ENCODE peak calls at places on chromosomes 12 and 14, in four cellular contexts. V is A172, C is tibial artery, S is GM19239. J is an unnamed sample.

GRCh38 chr14:22319526-22320352 is 269.3 kb downstream of the DAD1 start:
- DNase-seq in C (peak; percentile 70), V (peak; percentile 11), S (peak; percentile 9), J (peak; percentile 48)

GRCh38 chr14:98906123-98906995 is 365.6 kb downstream of the BCL11B start:
- DNase-seq in C (no peak), S (no peak), V (no peak), J (peak; percentile 4)

GRCh38 chr12:2336409-2336829 is 283.6 kb downstream of the CACNA1C start:
- DNase-seq in V (peak; percentile 87), S (no peak), C (no peak), J (peak; percentile 94)

GRCh38 chr12:45435945-45436710 is 220.2 kb downstream of the ANO6 start:
- DNase-seq in C (no peak), V (no peak), S (no peak), J (peak; percentile 54)

GRCh38 chr12:102824218-102824835 is 92.7 kb downstream of the PAH start:
- DNase-seq in C (peak; percentile 42), V (no peak), S (no peak), J (peak; percentile 32)

GRCh38 chr12:82964446-82964845 is 277.7 kb downstream of the TMTC2 start:
- DNase-seq in C (no peak), S (no peak), V (no peak), J (no peak)

GRCh38 chr14:32934891-32935633 is 3.6 kb upstream of the NPAS3 start:
- DNase-seq in S (no peak), C (peak; percentile 32), V (no peak), J (no peak)

GRCh38 chr12:110816248-110816647 is 30.5 kb upstream of the CCDC63 start:
- DNase-seq in S (no peak), C (no peak), V (no peak), J (no peak)

GRCh38 chr12:104877107-104877705 is 80.9 kb downstream of the SLC41A2 start:
- DNase-seq in S (no peak), V (no peak), C (peak; percentile 52), J (peak; percentile 23)

GRCh38 chr12:95201056-95201670 is 16.1 kb downstream of the FGD6 start:
- DNase-seq in C (no peak), V (peak; percentile 21), S (no peak), J (peak; percentile 43)

J was measured in HT1080.